ENCODE peak calls at places on chromosome 5, in four cellular contexts. G is A549, A is H9, X is heart left ventricle. U is an unnamed sample.
A peak's percentile ranks its signal among the peaks of the same experiment; 100 is the strongest.

GRCh38 chr5:96837303-96837702 is 29.6 kb upstream of the ERAP1 start:
- DNase-seq in G (no peak), A (no peak), X (no peak), U (no peak)

GRCh38 chr5:157390179-157390923 is 69.7 kb upstream of the NIPAL4 start:
- DNase-seq in G (peak; percentile 98), A (no peak), X (no peak), U (no peak)

GRCh38 chr5:61327761-61328753 is 4.0 kb upstream of the ZSWIM6 start:
- DNase-seq in G (peak; percentile 73), A (no peak), X (no peak), U (no peak)

GRCh38 chr5:164345173-164345572 is 839.8 kb downstream of the MAT2B start:
- DNase-seq in G (no peak), A (no peak), X (peak; percentile 66), U (peak; percentile 11)

GRCh38 chr5:132458226-132458560 is 32.4 kb downstream of the IRF1 start:
- DNase-seq in G (no peak), A (no peak), X (no peak), U (no peak)

GRCh38 chr5:84683594-84683993 is 298.9 kb upstream of the EDIL3 start:
- DNase-seq in G (no peak), A (no peak), X (no peak), U (no peak)

GRCh38 chr5:153974131-153974812 is 64.4 kb downstream of the FAM114A2 start:
- DNase-seq in G (peak; percentile 35), A (peak; percentile 44), X (no peak), U (peak; percentile 43)

GRCh38 chr5:167634432-167634831 is 657.0 kb upstream of the WWC1 start:
- DNase-seq in G (peak; percentile 59), A (no peak), X (no peak), U (no peak)

GRCh38 chr5:989961-990530 is 18.6 kb upstream of the NKD2 start:
- DNase-seq in G (no peak), A (peak; percentile 70), X (peak; percentile 80), U (peak; percentile 44)

GRCh38 chr5:170216262-170216864 is 16.4 kb upstream of the C5orf58 start:
- DNase-seq in G (peak; percentile 77), A (no peak), X (no peak), U (peak; percentile 21)

GRCh38 chr5:157046041-157046440 is 12.9 kb downstream of the HAVCR1 start:
- DNase-seq in G (peak; percentile 92), A (no peak), X (peak; percentile 45), U (no peak)

GRCh38 chr5:135488727-135489465 is 36.7 kb upstream of the TIFAB start:
- DNase-seq in G (peak; percentile 53), A (peak; percentile 91), X (no peak), U (peak; percentile 80)

GRCh38 chr5:99059685-99060084 is 130.9 kb upstream of the CHD1 start:
- DNase-seq in G (no peak), A (no peak), X (no peak), U (no peak)

GRCh38 chr5:64144429-64145215 is 21.0 kb upstream of the RNF180 start:
- DNase-seq in G (no peak), A (no peak), X (no peak), U (no peak)

GRCh38 chr5:5572010-5572982 is 149.8 kb downstream of the ICE1 start:
- DNase-seq in G (no peak), A (peak; percentile 42), X (peak; percentile 60), U (peak; percentile 63)

GRCh38 chr5:124952079-124952478 is 205.6 kb upstream of the ZNF608 start:
- DNase-seq in G (no peak), A (no peak), X (no peak), U (no peak)

GRCh38 chr5:73327908-73328455 is 120.6 kb downstream of the FOXD1 start:
- DNase-seq in G (no peak), A (no peak), X (no peak), U (no peak)

GRCh38 chr5:14266171-14266570 is 123.0 kb downstream of the TRIO start:
- DNase-seq in G (no peak), A (no peak), X (no peak), U (no peak)

GRCh38 chr5:159880676-159881075 is 35.6 kb upstream of the ADRA1B start:
- DNase-seq in G (no peak), A (no peak), X (no peak), U (no peak)

GRCh38 chr5:159883522-159883950 is 32.7 kb upstream of the ADRA1B start:
- DNase-seq in G (no peak), A (no peak), X (no peak), U (no peak)

GRCh38 chr5:159877894-159878448 is 38.3 kb upstream of the ADRA1B start:
- DNase-seq in G (no peak), A (no peak), X (peak; percentile 39), U (no peak)

GRCh38 chr5:159877087-159877486 is 39.2 kb upstream of the ADRA1B start:
- DNase-seq in G (no peak), A (no peak), X (no peak), U (no peak)

GRCh38 chr5:159878988-159879471 is 37.3 kb upstream of the ADRA1B start:
- DNase-seq in G (peak; percentile 87), A (peak; percentile 84), X (peak; percentile 71), U (peak; percentile 56)
- TF ChIP-seq CTCF in G (no peak), A (no peak), X (no peak), U (no peak)

DNA sequence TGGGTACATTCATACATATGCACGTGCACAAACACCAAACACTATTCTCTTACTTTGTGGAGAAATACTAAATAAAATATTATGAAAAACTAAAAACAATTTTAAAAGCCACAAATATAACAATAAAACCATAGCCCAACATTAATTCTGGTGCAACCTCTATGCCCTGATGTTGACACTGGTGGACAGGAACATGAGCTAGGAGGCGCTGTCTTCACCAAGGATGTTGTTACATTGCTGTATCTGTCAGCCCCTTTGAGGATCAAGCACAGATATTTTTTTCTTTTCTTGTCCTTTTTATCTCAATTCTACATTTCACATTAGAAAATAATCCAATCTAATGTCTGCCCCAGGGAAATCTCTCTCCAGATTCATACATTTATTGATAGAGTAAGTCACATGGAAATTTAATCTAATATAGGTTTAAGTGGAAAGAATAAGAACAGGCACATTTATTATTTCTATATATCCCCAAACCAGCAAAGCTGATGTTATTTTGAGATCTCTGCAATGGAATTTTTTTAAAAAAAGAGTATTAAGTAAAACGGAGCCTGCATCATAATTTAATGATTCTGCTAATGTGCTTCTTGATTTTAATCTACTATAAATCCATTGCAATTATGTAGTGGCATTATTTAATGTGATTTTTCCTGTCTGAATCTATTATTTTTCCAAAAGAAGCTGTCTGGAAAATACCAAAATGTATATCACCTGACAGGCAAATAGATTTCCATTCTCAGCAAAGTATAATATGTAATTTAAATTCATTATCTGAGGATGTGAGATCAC is 716.5 kb downstream of the MTRR start:
- DNase-seq in G (no peak), A (no peak), X (no peak), U (no peak)
- TF ChIP-seq CTCF in G (no peak), A (peak; percentile 70), X (no peak), U (no peak)

DNA sequence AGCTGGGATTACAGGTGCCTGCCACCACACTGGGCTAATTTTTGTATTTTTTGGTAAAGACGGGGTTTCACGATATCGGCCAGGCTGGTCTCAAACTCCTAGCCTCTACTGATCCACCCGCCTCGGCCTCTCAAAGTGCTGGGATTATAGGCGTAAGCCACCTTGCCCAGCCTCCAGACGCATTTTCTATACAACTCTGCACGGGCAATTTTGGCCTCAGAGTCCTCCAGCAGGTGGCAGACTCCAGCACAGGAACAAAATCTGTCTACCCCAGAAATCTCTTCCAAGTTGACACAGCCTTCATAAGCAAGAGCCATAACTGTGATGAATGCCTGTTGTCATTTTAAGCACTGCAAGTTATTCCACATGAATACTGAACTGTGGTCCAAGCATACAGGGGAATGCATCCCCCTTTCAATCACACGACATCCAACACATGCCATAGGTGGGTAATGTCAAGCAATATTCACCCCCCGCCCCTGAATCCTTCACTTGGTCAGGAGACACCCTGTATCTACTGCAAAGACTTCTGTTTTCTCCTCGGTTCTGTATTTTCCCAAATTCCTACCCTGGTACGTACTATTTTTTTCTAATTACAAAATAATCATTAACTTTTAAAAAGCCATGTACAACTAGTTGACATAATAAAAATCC is 50.8 kb downstream of the ALDH7A1 start:
- DNase-seq in G (peak; percentile 58), A (peak; percentile 43), X (no peak), U (peak; percentile 19)
- TF ChIP-seq CTCF in G (peak; percentile 54), A (peak; percentile 68), X (peak; percentile 9), U (peak; percentile 43)

DNA sequence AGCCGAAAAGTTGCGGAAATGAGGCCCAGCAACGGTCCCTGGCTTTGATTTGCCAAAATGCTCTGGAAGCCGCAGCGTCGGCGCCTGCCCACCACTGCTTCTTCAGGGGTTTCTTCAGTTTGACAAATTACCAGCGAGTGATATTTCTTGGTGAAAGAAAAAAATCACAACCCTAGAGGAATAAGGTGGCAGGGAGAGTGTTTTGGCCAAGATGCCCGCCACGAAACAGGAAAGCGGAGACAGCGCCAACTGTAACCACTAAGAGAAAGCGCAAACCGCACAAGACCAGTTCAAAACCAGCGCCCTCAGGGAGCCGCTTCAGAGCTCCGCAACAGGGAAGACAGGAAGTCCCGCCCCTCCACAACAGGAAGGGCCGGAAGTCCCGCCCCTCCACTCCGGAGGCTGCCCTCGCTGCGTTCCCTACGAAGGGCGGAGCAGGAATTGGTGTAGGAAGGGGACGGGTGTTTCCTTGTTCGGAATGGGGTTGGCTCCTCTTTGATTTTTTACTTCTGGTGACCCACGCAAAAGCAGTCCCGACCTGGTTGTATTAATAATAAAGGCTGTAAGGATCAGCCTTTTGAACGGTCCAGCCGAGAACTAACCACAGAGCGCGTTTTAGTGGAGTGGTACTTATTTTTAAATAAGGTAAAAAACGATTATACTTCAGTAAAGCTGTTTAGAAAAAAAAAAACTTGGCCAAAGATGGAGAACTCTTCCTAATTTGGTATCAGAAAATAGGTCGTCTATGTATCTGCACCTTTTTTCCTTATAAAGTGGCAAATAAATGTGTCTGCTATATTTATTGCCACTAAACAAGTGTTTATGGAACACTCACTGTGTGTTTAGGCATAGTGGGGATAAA is at the start of gene C5orf34:
- DNase-seq in G (peak; percentile 96), A (peak; percentile 97), X (peak; percentile 97), U (peak; percentile 98)
- TF ChIP-seq CTCF in G (no peak), A (no peak), X (no peak), U (no peak)